ENCODE peak calls at places on chromosomes 13 and 19, in six cellular contexts. One of them, this sample, is unnamed.
A peak's percentile ranks its signal among the peaks of the same experiment; 100 is the strongest.

GRCh38 chr13:98878421-98879126 is 99.3 kb downstream of the DOCK9 start:
- DNase-seq in fibroblast of mammary gland: no peak
- DNase-seq in lower leg skin: no peak
- DNase-seq in astrocyte of the spinal cord: no peak
- DNase-seq in breast epithelium: no peak
- DNase-seq in RWPE1: no peak
- DNase-seq in this sample: no peak

GRCh38 chr19:51600940-51601575 is 29.1 kb downstream of the SIGLEC5 start:
- DNase-seq in fibroblast of mammary gland: no peak
- DNase-seq in lower leg skin: no peak
- DNase-seq in astrocyte of the spinal cord: no peak
- DNase-seq in breast epithelium: no peak
- DNase-seq in RWPE1: no peak
- DNase-seq in this sample: no peak

GRCh38 chr19:7744199-7744786 is 3.0 kb downstream of the CD209 start:
- DNase-seq in fibroblast of mammary gland: no peak
- DNase-seq in lower leg skin: no peak
- DNase-seq in astrocyte of the spinal cord: no peak
- DNase-seq in breast epithelium: no peak
- DNase-seq in RWPE1: no peak
- DNase-seq in this sample: no peak

GRCh38 chr13:20351279-20352022 is 119.3 kb upstream of the GJB6 start:
- DNase-seq in fibroblast of mammary gland: peak; percentile 81
- DNase-seq in lower leg skin: no peak
- DNase-seq in astrocyte of the spinal cord: peak; percentile 88
- DNase-seq in breast epithelium: no peak
- DNase-seq in RWPE1: peak; percentile 53
- DNase-seq in this sample: peak; percentile 76

GRCh38 chr19:43595605-43595998 is 332 bp downstream of the IRGQ start:
- DNase-seq in fibroblast of mammary gland: no peak
- DNase-seq in lower leg skin: no peak
- DNase-seq in astrocyte of the spinal cord: no peak
- DNase-seq in breast epithelium: peak; percentile 37
- DNase-seq in RWPE1: no peak
- DNase-seq in this sample: no peak

GRCh38 chr13:29532136-29532535 is 63.4 kb downstream of the SLC7A1 start:
- DNase-seq in fibroblast of mammary gland: no peak
- DNase-seq in lower leg skin: no peak
- DNase-seq in astrocyte of the spinal cord: no peak
- DNase-seq in breast epithelium: no peak
- DNase-seq in RWPE1: no peak
- DNase-seq in this sample: no peak

GRCh38 chr13:108121406-108121805 is 93.9 kb downstream of the LIG4 start:
- DNase-seq in fibroblast of mammary gland: no peak
- DNase-seq in lower leg skin: no peak
- DNase-seq in astrocyte of the spinal cord: no peak
- DNase-seq in breast epithelium: no peak
- DNase-seq in RWPE1: no peak
- DNase-seq in this sample: no peak

GRCh38 chr13:50589651-50590054 is 253.8 kb downstream of the DLEU7 start:
- DNase-seq in fibroblast of mammary gland: peak; percentile 95
- DNase-seq in lower leg skin: no peak
- DNase-seq in astrocyte of the spinal cord: peak; percentile 90
- DNase-seq in breast epithelium: no peak
- DNase-seq in RWPE1: peak; percentile 60
- DNase-seq in this sample: peak; percentile 77

GRCh38 chr19:41872775-41873647 is 4.1 kb upstream of the CD79A start:
- DNase-seq in fibroblast of mammary gland: peak; percentile 58
- DNase-seq in lower leg skin: no peak
- DNase-seq in astrocyte of the spinal cord: peak; percentile 64
- DNase-seq in breast epithelium: peak; percentile 69
- DNase-seq in RWPE1: peak; percentile 66
- DNase-seq in this sample: peak; percentile 87

GRCh38 chr13:97430296-97430695 is 3.7 kb upstream of the RAP2A start:
- DNase-seq in fibroblast of mammary gland: no peak
- DNase-seq in lower leg skin: no peak
- DNase-seq in astrocyte of the spinal cord: no peak
- DNase-seq in breast epithelium: no peak
- DNase-seq in RWPE1: no peak
- DNase-seq in this sample: no peak

GRCh38 chr19:16384688-16385087 is 60.1 kb downstream of the KLF2 start:
- DNase-seq in fibroblast of mammary gland: no peak
- DNase-seq in lower leg skin: no peak
- DNase-seq in astrocyte of the spinal cord: no peak
- DNase-seq in breast epithelium: no peak
- DNase-seq in RWPE1: no peak
- DNase-seq in this sample: no peak

GRCh38 chr13:38685974-38686571 is 804 bp upstream of the FREM2 start:
- DNase-seq in fibroblast of mammary gland: peak; percentile 19
- DNase-seq in lower leg skin: no peak
- DNase-seq in astrocyte of the spinal cord: peak; percentile 19
- DNase-seq in breast epithelium: no peak
- DNase-seq in RWPE1: peak; percentile 17
- DNase-seq in this sample: peak; percentile 60

GRCh38 chr19:44720945-44721344 is 22.0 kb downstream of the CEACAM16 start:
- DNase-seq in fibroblast of mammary gland: peak; percentile 37
- DNase-seq in lower leg skin: no peak
- DNase-seq in astrocyte of the spinal cord: no peak
- DNase-seq in breast epithelium: no peak
- DNase-seq in RWPE1: no peak
- DNase-seq in this sample: no peak

GRCh38 chr13:28613562-28613961 is 45.4 kb upstream of the POMP start:
- DNase-seq in fibroblast of mammary gland: no peak
- DNase-seq in lower leg skin: no peak
- DNase-seq in astrocyte of the spinal cord: no peak
- DNase-seq in breast epithelium: no peak
- DNase-seq in RWPE1: no peak
- DNase-seq in this sample: no peak

GRCh38 chr19:12052057-12052570 is 647 bp downstream of the ZNF878 start:
- DNase-seq in fibroblast of mammary gland: peak; percentile 25
- DNase-seq in lower leg skin: no peak
- DNase-seq in astrocyte of the spinal cord: no peak
- DNase-seq in breast epithelium: no peak
- DNase-seq in RWPE1: peak; percentile 13
- DNase-seq in this sample: no peak

GRCh38 chr19:15184776-15185175 is 16.0 kb downstream of the NOTCH3 start:
- DNase-seq in fibroblast of mammary gland: no peak
- DNase-seq in lower leg skin: no peak
- DNase-seq in astrocyte of the spinal cord: no peak
- DNase-seq in breast epithelium: no peak
- DNase-seq in RWPE1: no peak
- DNase-seq in this sample: no peak

GRCh38 chr19:6164906-6165531 is 29.6 kb downstream of the ACSBG2 start:
- DNase-seq in fibroblast of mammary gland: peak; percentile 6
- DNase-seq in lower leg skin: no peak
- DNase-seq in astrocyte of the spinal cord: no peak
- DNase-seq in breast epithelium: no peak
- DNase-seq in RWPE1: peak; percentile 16
- DNase-seq in this sample: peak; percentile 4

GRCh38 chr19:7373862-7374261 is 25.1 kb downstream of the ARHGEF18 start:
- DNase-seq in fibroblast of mammary gland: peak; percentile 21
- DNase-seq in lower leg skin: no peak
- DNase-seq in astrocyte of the spinal cord: no peak
- DNase-seq in breast epithelium: no peak
- DNase-seq in RWPE1: no peak
- DNase-seq in this sample: no peak

GRCh38 chr19:9289231-9289884 is 20.3 kb downstream of the ZNF699 start:
- DNase-seq in fibroblast of mammary gland: no peak
- DNase-seq in lower leg skin: no peak
- DNase-seq in astrocyte of the spinal cord: no peak
- DNase-seq in breast epithelium: no peak
- DNase-seq in RWPE1: no peak
- DNase-seq in this sample: no peak

GRCh38 chr13:40994581-40995230 is 24.4 kb downstream of the ELF1 start:
- DNase-seq in fibroblast of mammary gland: no peak
- DNase-seq in lower leg skin: no peak
- DNase-seq in astrocyte of the spinal cord: no peak
- DNase-seq in breast epithelium: no peak
- DNase-seq in RWPE1: no peak
- DNase-seq in this sample: no peak

GRCh38 chr13:20206065-20206725 is 13.5 kb upstream of the GJB2 start:
- DNase-seq in fibroblast of mammary gland: no peak
- DNase-seq in lower leg skin: no peak
- DNase-seq in astrocyte of the spinal cord: no peak
- DNase-seq in breast epithelium: no peak
- DNase-seq in RWPE1: no peak
- DNase-seq in this sample: no peak

GRCh38 chr13:36431204-36432105 is 840 bp upstream of the CCNA1 start:
- DNase-seq in fibroblast of mammary gland: no peak
- DNase-seq in lower leg skin: no peak
- DNase-seq in astrocyte of the spinal cord: no peak
- DNase-seq in breast epithelium: no peak
- DNase-seq in RWPE1: peak; percentile 32
- DNase-seq in this sample: peak; percentile 45

GRCh38 chr13:98576215-98576945 is 527 bp downstream of the STK24 start:
- DNase-seq in fibroblast of mammary gland: no peak
- DNase-seq in lower leg skin: no peak
- DNase-seq in astrocyte of the spinal cord: no peak
- DNase-seq in breast epithelium: peak; percentile 50
- DNase-seq in RWPE1: peak; percentile 59
- DNase-seq in this sample: peak; percentile 61

GRCh38 chr19:16153582-16154336 is 10.3 kb downstream of the HSH2D start:
- DNase-seq in fibroblast of mammary gland: no peak
- DNase-seq in lower leg skin: no peak
- DNase-seq in astrocyte of the spinal cord: no peak
- DNase-seq in breast epithelium: no peak
- DNase-seq in RWPE1: no peak
- DNase-seq in this sample: no peak

GRCh38 chr19:8499048-8499833 is 3.2 kb downstream of the PRAM1 start:
- DNase-seq in fibroblast of mammary gland: no peak
- DNase-seq in lower leg skin: no peak
- DNase-seq in astrocyte of the spinal cord: no peak
- DNase-seq in breast epithelium: no peak
- DNase-seq in RWPE1: no peak
- DNase-seq in this sample: no peak

GRCh38 chr19:47124937-47125668 is 5.5 kb upstream of the SAE1 start:
- DNase-seq in fibroblast of mammary gland: peak; percentile 83
- DNase-seq in lower leg skin: no peak
- DNase-seq in astrocyte of the spinal cord: peak; percentile 71
- DNase-seq in breast epithelium: no peak
- DNase-seq in RWPE1: peak; percentile 55
- DNase-seq in this sample: peak; percentile 82

GRCh38 chr19:45130888-45131615 is 29.7 kb downstream of the NKPD1 start:
- DNase-seq in fibroblast of mammary gland: no peak
- DNase-seq in lower leg skin: no peak
- DNase-seq in astrocyte of the spinal cord: peak; percentile 14
- DNase-seq in breast epithelium: no peak
- DNase-seq in RWPE1: peak; percentile 41
- DNase-seq in this sample: peak; percentile 48

GRCh38 chr19:50906217-50906616 is 5.0 kb downstream of the KLK4 start:
- DNase-seq in fibroblast of mammary gland: peak; percentile 23
- DNase-seq in lower leg skin: no peak
- DNase-seq in astrocyte of the spinal cord: no peak
- DNase-seq in breast epithelium: no peak
- DNase-seq in RWPE1: no peak
- DNase-seq in this sample: peak; percentile 44

GRCh38 chr19:31770220-31770619 is 421.0 kb upstream of the TSHZ3 start:
- DNase-seq in fibroblast of mammary gland: no peak
- DNase-seq in lower leg skin: no peak
- DNase-seq in astrocyte of the spinal cord: no peak
- DNase-seq in breast epithelium: no peak
- DNase-seq in RWPE1: no peak
- DNase-seq in this sample: no peak

GRCh38 chr13:42803563-42804212 is 22.3 kb downstream of the FAM216B start:
- DNase-seq in fibroblast of mammary gland: peak; percentile 34
- DNase-seq in lower leg skin: no peak
- DNase-seq in astrocyte of the spinal cord: no peak
- DNase-seq in breast epithelium: no peak
- DNase-seq in RWPE1: no peak
- DNase-seq in this sample: no peak

GRCh38 chr13:96229356-96229755 is 139.4 kb downstream of the HS6ST3 start:
- DNase-seq in fibroblast of mammary gland: peak; percentile 16
- DNase-seq in lower leg skin: no peak
- DNase-seq in astrocyte of the spinal cord: no peak
- DNase-seq in breast epithelium: no peak
- DNase-seq in RWPE1: no peak
- DNase-seq in this sample: peak; percentile 60

GRCh38 chr19:15187026-15188007 is 13.5 kb downstream of the NOTCH3 start:
- DNase-seq in fibroblast of mammary gland: no peak
- DNase-seq in lower leg skin: no peak
- DNase-seq in astrocyte of the spinal cord: no peak
- DNase-seq in breast epithelium: no peak
- DNase-seq in RWPE1: no peak
- DNase-seq in this sample: no peak

GRCh38 chr13:62014299-62014698 is 598.6 kb upstream of the PCDH20 start:
- DNase-seq in fibroblast of mammary gland: peak; percentile 1
- DNase-seq in lower leg skin: no peak
- DNase-seq in astrocyte of the spinal cord: peak; percentile 52
- DNase-seq in breast epithelium: no peak
- DNase-seq in RWPE1: peak; percentile 6
- DNase-seq in this sample: peak; percentile 38

GRCh38 chr19:2550431-2551171 is 74.7 kb downstream of the GADD45B start:
- DNase-seq in fibroblast of mammary gland: no peak
- DNase-seq in lower leg skin: no peak
- DNase-seq in astrocyte of the spinal cord: no peak
- DNase-seq in breast epithelium: no peak
- DNase-seq in RWPE1: no peak
- DNase-seq in this sample: no peak
- TF ChIP-seq CTCF in fibroblast of mammary gland: no peak
- TF ChIP-seq CTCF in lower leg skin: no peak
- TF ChIP-seq CTCF in astrocyte of the spinal cord: no peak
- TF ChIP-seq CTCF in breast epithelium: no peak
- TF ChIP-seq CTCF in RWPE1: no peak
- TF ChIP-seq CTCF in this sample: no peak

GRCh38 chr13:60397693-60398437 is 845 bp downstream of the TDRD3 start:
- DNase-seq in fibroblast of mammary gland: peak; percentile 63
- DNase-seq in lower leg skin: peak; percentile 51
- DNase-seq in astrocyte of the spinal cord: peak; percentile 80
- DNase-seq in breast epithelium: peak; percentile 29
- DNase-seq in RWPE1: peak; percentile 48
- DNase-seq in this sample: peak; percentile 49
- TF ChIP-seq CTCF in fibroblast of mammary gland: no peak
- TF ChIP-seq CTCF in lower leg skin: no peak
- TF ChIP-seq CTCF in astrocyte of the spinal cord: no peak
- TF ChIP-seq CTCF in breast epithelium: no peak
- TF ChIP-seq CTCF in RWPE1: no peak
- TF ChIP-seq CTCF in this sample: no peak

DNA sequence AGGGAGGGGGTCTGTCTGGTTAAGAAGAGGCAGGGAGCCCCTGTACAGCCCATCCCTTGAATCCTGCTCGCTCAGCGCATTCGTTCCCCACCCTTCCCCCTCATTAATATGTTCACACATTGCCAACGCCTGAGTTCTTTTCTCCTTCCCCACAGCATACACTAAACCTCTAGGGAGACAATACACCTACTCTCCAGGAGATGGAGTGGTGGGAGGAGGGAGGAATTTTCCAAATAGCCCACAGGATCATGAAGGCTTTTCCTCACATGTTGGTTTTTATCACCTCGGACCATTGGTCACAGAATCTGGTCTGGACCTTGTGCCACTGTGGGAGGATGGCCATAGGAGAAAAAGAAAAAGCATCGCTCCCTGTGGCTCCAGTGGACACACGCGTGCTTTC is 294.9 kb downstream of the SHISA2 start:
- DNase-seq in fibroblast of mammary gland: no peak
- DNase-seq in lower leg skin: no peak
- DNase-seq in astrocyte of the spinal cord: no peak
- DNase-seq in breast epithelium: no peak
- DNase-seq in RWPE1: no peak
- DNase-seq in this sample: no peak
- TF ChIP-seq CTCF in fibroblast of mammary gland: no peak
- TF ChIP-seq CTCF in lower leg skin: no peak
- TF ChIP-seq CTCF in astrocyte of the spinal cord: peak; percentile 31
- TF ChIP-seq CTCF in breast epithelium: no peak
- TF ChIP-seq CTCF in RWPE1: no peak
- TF ChIP-seq CTCF in this sample: no peak

GRCh38 chr19:34676697-34677385 is at the start of gene SCGB2B2:
- DNase-seq in fibroblast of mammary gland: no peak
- DNase-seq in lower leg skin: peak; percentile 54
- DNase-seq in astrocyte of the spinal cord: no peak
- DNase-seq in breast epithelium: no peak
- DNase-seq in RWPE1: peak; percentile 61
- DNase-seq in this sample: no peak
- TF ChIP-seq CTCF in fibroblast of mammary gland: no peak
- TF ChIP-seq CTCF in lower leg skin: no peak
- TF ChIP-seq CTCF in astrocyte of the spinal cord: peak; percentile 37
- TF ChIP-seq CTCF in breast epithelium: no peak
- TF ChIP-seq CTCF in RWPE1: no peak
- TF ChIP-seq CTCF in this sample: no peak